ENCODE peak calls at places on chromosomes 3 and 15, in four cellular contexts. K is stimulated activated naive CD8-positive, alpha-beta T cell treated with anti-CD3 and anti-CD28 coated beads, Interleukin-15, amount 100 ng/mL, for 72 hours; L is mucosa of descending colon; G is activated gamma-delta T cell. U is an unnamed sample.

GRCh38 chr3:147930417-147930816 is 521.3 kb downstream of the ZIC1 start:
- DNase-seq in K (no peak), L (no peak), G (no peak), U (no peak)

GRCh38 chr3:8239718-8240698 is 261.6 kb upstream of the LMCD1 start:
- DNase-seq in K (peak; percentile 11), L (no peak), G (no peak), U (no peak)

GRCh38 chr3:66261318-66261717 is 40.5 kb downstream of the SLC25A26 start:
- DNase-seq in K (no peak), L (no peak), G (no peak), U (no peak)

GRCh38 chr3:69941439-69942176 is 57.9 kb upstream of the SAMMSON start:
- DNase-seq in K (no peak), L (no peak), G (no peak), U (no peak)

GRCh38 chr15:39270976-39271375 is 309.9 kb upstream of the THBS1 start:
- DNase-seq in K (no peak), L (no peak), G (no peak), U (no peak)

GRCh38 chr3:138282836-138283235 is 46.8 kb downstream of the NME9 start:
- DNase-seq in K (no peak), L (no peak), G (no peak), U (no peak)

GRCh38 chr3:62824965-62825592 is 50.1 kb downstream of the CADPS start:
- DNase-seq in K (no peak), L (no peak), G (no peak), U (no peak)

GRCh38 chr15:99507016-99507731 is 58.6 kb upstream of the MEF2A start:
- DNase-seq in K (no peak), L (no peak), G (no peak), U (no peak)

GRCh38 chr3:29178809-29179793 is 101.8 kb upstream of the RBMS3 start:
- DNase-seq in K (no peak), L (no peak), G (no peak), U (no peak)